ENCODE peak calls at places on chromosome 2, in seven cellular contexts. O is glutamatergic neuron, L is NCI-H1694 treated with DMSO at 0.1 percent for 48 hours, I is RKO, E is Right ventricle myocardium superior, W is GM06990, T is GM12865. S is an unnamed sample.
A peak's percentile ranks its signal among the peaks of the same experiment; 100 is the strongest.

GRCh38 chr2:118266086-118266485 is 177.8 kb downstream of the INSIG2 start:
- DNase-seq in O (no peak), L (no peak), I (no peak), E (no peak), W (no peak), T (no peak), S (no peak)

GRCh38 chr2:169583494-169583893 is 657 bp upstream of the PPIG start:
- DNase-seq in O (no peak), L (no peak), I (no peak), E (no peak), W (no peak), T (no peak), S (no peak)

GRCh38 chr2:241579281-241579680 is 20.7 kb downstream of the BOK start:
- DNase-seq in O (no peak), L (no peak), I (no peak), E (no peak), W (no peak), T (no peak), S (no peak)

GRCh38 chr2:124559236-124559635 is 534.1 kb downstream of the CNTNAP5 start:
- DNase-seq in O (no peak), L (no peak), I (no peak), E (no peak), W (no peak), T (no peak), S (no peak)

GRCh38 chr2:104438481-104438880 is 415.4 kb upstream of the POU3F3 start:
- DNase-seq in O (no peak), L (no peak), I (no peak), E (no peak), W (no peak), T (no peak), S (no peak)

GRCh38 chr2:131040661-131041401 is 52.4 kb downstream of the FAM168B start:
- DNase-seq in O (no peak), L (no peak), I (no peak), E (no peak), W (no peak), T (no peak), S (no peak)

GRCh38 chr2:101617188-101617587 is 80.3 kb upstream of the MAP4K4 start:
- DNase-seq in O (no peak), L (no peak), I (peak; percentile 30), E (no peak), W (no peak), T (no peak), S (no peak)

GRCh38 chr2:101722878-101723277 is 25.4 kb downstream of the MAP4K4 start:
- DNase-seq in O (no peak), L (no peak), I (no peak), E (no peak), W (no peak), T (no peak), S (no peak)

GRCh38 chr2:126876631-126877030 is 22.1 kb upstream of the TEX51 start:
- DNase-seq in O (no peak), L (no peak), I (no peak), E (no peak), W (no peak), T (no peak), S (no peak)